ENCODE peak calls at places on chromosomes 5 and 9, in ten cellular contexts. A is H1, V is tibial nerve, K is type B pancreatic cell, O is body of pancreas, R is pancreas, S is B cell, G is PC-3, I is NB4, F is heart right ventricle. Z is an unnamed sample.

GRCh38 chr9:5422276-5422675 is 15.4 kb downstream of the PLGRKT start:
- DNase-seq in A (no peak), V (no peak), K (no peak), O (no peak), R (no peak), S (no peak), G (no peak), I (no peak), F (no peak), Z (no peak)

GRCh38 chr5:58410441-58410840 is 49.4 kb downstream of the PLK2 start:
- DNase-seq in A (no peak), V (peak; percentile 29), K (no peak), O (no peak), R (no peak), S (no peak), G (peak; percentile 49), I (peak; percentile 40), F (peak; percentile 13), Z (peak; percentile 15)

GRCh38 chr5:8033261-8033660 is 164.3 kb downstream of the MTRR start:
- DNase-seq in A (no peak), V (no peak), K (no peak), O (no peak), R (no peak), S (no peak), G (no peak), I (no peak), F (no peak), Z (no peak)

GRCh38 chr9:5185220-5185840 is at the start of gene INSL6:
- DNase-seq in A (peak; percentile 45), V (no peak), K (no peak), O (no peak), R (no peak), S (no peak), G (no peak), I (no peak), F (no peak), Z (no peak)

GRCh38 chr5:107663697-107664096 is 7.0 kb downstream of the EFNA5 start:
- DNase-seq in A (no peak), V (no peak), K (no peak), O (no peak), R (no peak), S (no peak), G (no peak), I (no peak), F (no peak), Z (no peak)

GRCh38 chr9:135955981-135956797 is 5.0 kb downstream of the UBAC1 start:
- DNase-seq in A (no peak), V (no peak), K (no peak), O (no peak), R (no peak), S (no peak), G (no peak), I (no peak), F (no peak), Z (no peak)

GRCh38 chr9:118577121-118577520 is 792.1 kb downstream of the BRINP1 start:
- DNase-seq in A (no peak), V (no peak), K (no peak), O (no peak), R (no peak), S (no peak), G (peak; percentile 3), I (no peak), F (no peak), Z (no peak)

GRCh38 chr9:34510506-34511159 is 12.2 kb downstream of the ENHO start:
- DNase-seq in A (no peak), V (no peak), K (no peak), O (no peak), R (no peak), S (no peak), G (no peak), I (no peak), F (no peak), Z (no peak)

GRCh38 chr9:126452036-126452595 is 125.5 kb downstream of the MVB12B start:
- DNase-seq in A (no peak), V (no peak), K (no peak), O (no peak), R (no peak), S (no peak), G (no peak), I (no peak), F (no peak), Z (no peak)

GRCh38 chr5:91384671-91385430 is 1.7 kb upstream of the ARRDC3 start:
- DNase-seq in A (no peak), V (peak; percentile 82), K (no peak), O (peak; percentile 53), R (peak; percentile 63), S (peak; percentile 66), G (peak; percentile 98), I (peak; percentile 90), F (peak; percentile 76), Z (peak; percentile 59)

GRCh38 chr9:105259274-105259673 is 14.8 kb downstream of the SLC44A1 start:
- DNase-seq in A (no peak), V (no peak), K (no peak), O (no peak), R (no peak), S (no peak), G (no peak), I (no peak), F (no peak), Z (no peak)

GRCh38 chr5:140346348-140347221 is at the start of gene HBEGF:
- DNase-seq in A (peak; percentile 88), V (peak; percentile 65), K (peak; percentile 82), O (peak; percentile 88), R (peak; percentile 83), S (peak; percentile 84), G (peak; percentile 94), I (peak; percentile 90), F (peak; percentile 84), Z (peak; percentile 89)

GRCh38 chr5:115484368-115484767 is 60.2 kb downstream of the FEM1C start:
- DNase-seq in A (no peak), V (no peak), K (no peak), O (no peak), R (no peak), S (no peak), G (no peak), I (peak; percentile 77), F (no peak), Z (no peak)
- TF ChIP-seq CTCF in A (no peak), V (no peak), K (no peak), O (no peak), R (no peak), S (no peak), G (no peak), I (no peak), F (no peak), Z (no peak)

GRCh38 chr5:134787692-134788091 is 29.1 kb downstream of the DDX46 start:
- DNase-seq in A (no peak), V (no peak), K (no peak), O (no peak), R (no peak), S (no peak), G (no peak), I (no peak), F (no peak), Z (no peak)

GRCh38 chr5:134784946-134785620 is 26.5 kb downstream of the DDX46 start:
- DNase-seq in A (peak; percentile 3), V (no peak), K (no peak), O (no peak), R (no peak), S (no peak), G (no peak), I (no peak), F (no peak), Z (no peak)

DNA sequence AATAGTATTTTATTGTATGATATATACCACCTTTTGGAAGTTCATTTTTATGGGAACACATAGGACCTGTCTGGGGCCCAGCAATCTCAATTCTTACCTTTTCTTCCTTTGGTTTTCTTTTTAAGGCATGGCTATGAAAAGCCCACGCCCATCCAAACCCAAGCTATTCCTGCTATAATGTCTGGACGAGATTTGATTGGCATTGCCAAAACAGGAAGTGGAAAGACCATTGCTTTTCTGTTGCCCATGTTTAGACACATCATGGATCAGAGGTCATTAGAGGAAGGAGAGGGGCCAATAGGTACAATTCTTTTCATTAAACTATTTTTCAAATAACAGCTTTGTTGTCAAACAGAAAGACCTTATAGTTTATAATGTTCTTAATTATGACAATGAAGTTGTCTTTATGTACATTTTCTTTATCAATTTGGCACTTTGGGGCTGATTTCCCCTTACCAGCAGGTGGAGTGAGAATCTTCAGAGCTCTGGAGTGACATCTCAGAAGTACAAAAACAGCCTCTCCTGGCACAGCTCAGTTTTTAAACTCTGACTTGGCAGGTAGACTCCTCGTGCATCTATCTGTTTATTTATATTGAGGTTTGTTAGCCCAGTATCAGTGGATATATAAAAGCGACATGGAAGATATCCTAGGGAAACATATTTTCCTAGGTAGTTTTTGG is 25.8 kb downstream of the DDX46 start:
- DNase-seq in A (no peak), V (no peak), K (no peak), O (no peak), R (no peak), S (no peak), G (no peak), I (peak; percentile 16), F (no peak), Z (no peak)
- TF ChIP-seq CTCF in A (no peak), V (no peak), K (peak; percentile 27), O (no peak), R (no peak), S (peak; percentile 49), G (peak; percentile 38), I (no peak), F (peak; percentile 6), Z (no peak)

GRCh38 chr5:17720070-17720469 is 85.8 kb downstream of the TAF11L14 start:
- DNase-seq in A (no peak), V (no peak), K (no peak), O (no peak), R (no peak), S (no peak), G (no peak), I (no peak), F (no peak), Z (no peak)

GRCh38 chr5:17714186-17714585 is 79.9 kb downstream of the TAF11L14 start:
- DNase-seq in A (no peak), V (no peak), K (no peak), O (no peak), R (no peak), S (no peak), G (no peak), I (no peak), F (no peak), Z (no peak)

GRCh38 chr5:17723876-17724275 is 89.6 kb downstream of the TAF11L14 start:
- DNase-seq in A (no peak), V (no peak), K (no peak), O (no peak), R (no peak), S (no peak), G (no peak), I (no peak), F (no peak), Z (no peak)

GRCh38 chr5:17719592-17719991 is 85.3 kb downstream of the TAF11L14 start:
- DNase-seq in A (no peak), V (no peak), K (no peak), O (no peak), R (no peak), S (no peak), G (no peak), I (no peak), F (no peak), Z (no peak)
- TF ChIP-seq CTCF in A (no peak), V (no peak), K (no peak), O (no peak), R (no peak), S (no peak), G (no peak), I (no peak), F (no peak), Z (no peak)

DNA sequence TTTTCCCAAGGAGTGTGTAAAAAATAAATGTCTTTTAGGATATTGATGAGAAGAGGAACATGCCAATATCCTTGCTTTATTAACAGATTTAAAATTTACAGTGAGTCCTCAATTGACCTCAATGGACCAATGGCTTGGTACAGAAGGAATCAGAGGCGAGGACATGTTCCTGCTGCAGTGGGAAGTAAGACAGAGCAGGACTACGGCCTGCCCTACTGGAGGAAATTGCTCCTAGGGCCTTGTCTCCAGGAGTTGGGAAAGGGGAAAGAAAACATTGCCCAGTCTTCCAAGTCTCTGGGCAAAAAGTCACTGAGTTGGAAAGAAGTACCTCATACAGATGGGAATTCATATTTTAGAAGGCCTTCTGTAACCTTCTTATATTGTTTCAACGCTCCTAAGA is 33.1 kb upstream of the UGT3A2 start:
- DNase-seq in A (no peak), V (no peak), K (no peak), O (no peak), R (no peak), S (no peak), G (no peak), I (no peak), F (no peak), Z (no peak)
- TF ChIP-seq CTCF in A (no peak), V (no peak), K (no peak), O (no peak), R (no peak), S (no peak), G (no peak), I (no peak), F (no peak), Z (no peak)

Z was measured in adrenal gland.